ENCODE peak calls at places on chromosome 1, in ten cellular contexts. O is lung, M is esophagus muscularis mucosa, C is psoas muscle, L is K562, Y is right lobe of liver, H is sigmoid colon, S is Peyer's patch, X is colonic mucosa, T is uterus. K is an unnamed sample.

GRCh38 chr1:167928457-167928852 is 8.0 kb upstream of the DCAF6 start:
- DNase-seq in M (no peak), C (no peak), O (no peak), L (peak; percentile 33), S (no peak), H (no peak), Y (no peak), X (no peak), T (no peak), K (no peak)

GRCh38 chr1:245475116-245475515 is 320.3 kb downstream of the KIF26B start:
- DNase-seq in O (no peak), L (no peak), M (no peak), Y (no peak), X (no peak), T (no peak), S (no peak), H (no peak), C (no peak), K (no peak)

GRCh38 chr1:44259090-44259489 is 45.8 kb downstream of the DMAP1 start:
- DNase-seq in M (no peak), H (no peak), C (no peak), X (no peak), L (no peak), T (no peak), O (no peak), S (peak; percentile 21), Y (no peak), K (no peak)

GRCh38 chr1:224377676-224378006 is 21.0 kb downstream of the CNIH4 start:
- DNase-seq in L (no peak), M (no peak), X (no peak), H (no peak), Y (no peak), T (no peak), O (no peak), S (no peak), C (no peak), K (no peak)

GRCh38 chr1:48356901-48357300 is 115.1 kb downstream of the SPATA6 start:
- DNase-seq in L (no peak), O (no peak), C (no peak), X (no peak), T (no peak), Y (no peak), S (no peak), M (no peak), H (no peak), K (no peak)

GRCh38 chr1:113452921-113453770 is 62.8 kb downstream of the MAGI3 start:
- DNase-seq in H (no peak), Y (no peak), C (no peak), T (no peak), O (no peak), L (peak; percentile 28), X (peak; percentile 26), M (no peak), S (no peak), K (peak; percentile 14)

GRCh38 chr1:201376464-201377374 is 761 bp downstream of the TNNT2 start:
- DNase-seq in Y (no peak), O (no peak), S (peak; percentile 69), C (no peak), X (peak; percentile 42), H (no peak), M (no peak), L (peak; percentile 82), T (no peak), K (peak; percentile 78)

GRCh38 chr1:84936116-84936810 is 43.3 kb upstream of the LPAR3 start:
- DNase-seq in L (peak; percentile 64), H (no peak), O (no peak), T (no peak), Y (no peak), C (no peak), M (no peak), X (peak; percentile 41), S (no peak), K (peak; percentile 21)

GRCh38 chr1:244118087-244118761 is 67.1 kb downstream of the ZBTB18 start:
- DNase-seq in X (no peak), O (no peak), L (no peak), C (no peak), Y (no peak), T (no peak), H (no peak), S (no peak), M (no peak), K (no peak)

GRCh38 chr1:171805395-171806115 is 24.1 kb downstream of the METTL13 start:
- DNase-seq in Y (no peak), S (no peak), M (no peak), T (no peak), X (no peak), L (no peak), H (no peak), C (no peak), O (no peak), K (no peak)

GRCh38 chr1:9890224-9890731 is 19.8 kb downstream of the CTNNBIP1 start:
- DNase-seq in Y (peak; percentile 8), X (no peak), T (peak; percentile 58), L (no peak), O (no peak), M (no peak), C (peak; percentile 74), S (no peak), H (peak; percentile 85), K (no peak)

GRCh38 chr1:225825078-225825477 is 15.2 kb downstream of the EPHX1 start:
- DNase-seq in H (no peak), O (no peak), L (peak; percentile 63), S (peak; percentile 58), M (no peak), X (no peak), Y (peak; percentile 89), C (peak; percentile 36), T (no peak), K (no peak)

GRCh38 chr1:55894521-55894920 is 679.4 kb upstream of the USP24 start:
- DNase-seq in C (no peak), H (no peak), M (no peak), X (no peak), S (no peak), T (no peak), L (no peak), Y (no peak), O (no peak), K (no peak)

GRCh38 chr1:201394596-201394995 is 4.5 kb downstream of the LAD1 start:
- DNase-seq in C (no peak), M (no peak), H (no peak), O (no peak), T (no peak), Y (no peak), X (peak; percentile 32), L (no peak), S (no peak), K (no peak)

GRCh38 chr1:40305451-40305850 is 11.6 kb downstream of the COL9A2 start:
- DNase-seq in X (no peak), H (no peak), T (no peak), M (no peak), S (no peak), L (peak; percentile 55), O (no peak), C (no peak), Y (no peak), K (peak; percentile 64)

GRCh38 chr1:85313888-85314696 is 37.7 kb upstream of the BCL10 start:
- DNase-seq in Y (no peak), H (no peak), X (no peak), L (no peak), C (peak; percentile 55), O (no peak), S (no peak), T (no peak), M (peak; percentile 57), K (no peak)

GRCh38 chr1:230827081-230827681 is 41.1 kb downstream of the C1orf198 start:
- DNase-seq in Y (no peak), O (peak; percentile 34), M (peak; percentile 92), H (no peak), S (no peak), T (peak; percentile 56), X (no peak), C (no peak), L (no peak), K (no peak)

GRCh38 chr1:226029093-226029496 is 30.0 kb upstream of the SDE2 start:
- DNase-seq in M (no peak), X (peak; percentile 75), H (no peak), T (no peak), O (no peak), S (peak; percentile 65), Y (peak; percentile 79), L (no peak), C (no peak), K (no peak)

DNA sequence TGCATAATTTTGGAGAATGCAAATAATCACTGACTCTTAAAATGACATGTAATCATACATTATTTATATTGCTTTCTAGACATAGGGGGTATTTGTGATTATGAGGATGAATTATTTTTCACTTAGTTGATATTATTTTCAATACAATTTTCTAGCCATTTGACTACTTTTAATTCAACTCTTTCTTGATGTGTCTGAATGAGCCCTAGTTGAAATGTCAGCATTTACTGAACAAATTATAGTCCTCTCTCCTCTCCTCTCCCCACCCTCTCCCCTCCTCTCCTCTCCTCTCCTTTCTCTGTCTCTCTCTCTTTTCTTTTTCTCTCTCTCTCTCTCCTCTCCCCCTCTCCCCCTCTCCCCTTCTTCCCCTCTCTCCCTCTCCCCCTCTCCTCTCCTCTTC is 194.6 kb downstream of the GPR52 start:
- DNase-seq in H (no peak), C (no peak), M (no peak), S (no peak), X (no peak), L (no peak), O (no peak), T (no peak), Y (no peak), K (no peak)
- H3K36me3 ChIP-seq in H (peaks cover 7% of the 10 kb centered on the region), C (no peaks in the 10 kb centered on the region), M (peaks cover 3% of the 10 kb centered on the region), S (peaks cover 8% of the 10 kb centered on the region), X (no peaks in the 10 kb centered on the region), L (peaks cover 4% of the 10 kb centered on the region), O (no peaks in the 10 kb centered on the region), T (no peaks in the 10 kb centered on the region), Y (no peaks in the 10 kb centered on the region), K (no peaks in the 10 kb centered on the region)

GRCh38 chr1:207897188-207897587 is 13.7 kb downstream of the CD34 start:
- DNase-seq in T (no peak), S (no peak), L (no peak), H (no peak), Y (no peak), O (no peak), X (no peak), C (no peak), M (no peak), K (no peak)
- TF ChIP-seq CTCF in T (no peak), S (no peak), L (peak; percentile 44), H (no peak), Y (peak; percentile 24), O (peak; percentile 4), X (no peak), C (peak; percentile 46), M (peak; percentile 34), K (peak; percentile 41)

DNA sequence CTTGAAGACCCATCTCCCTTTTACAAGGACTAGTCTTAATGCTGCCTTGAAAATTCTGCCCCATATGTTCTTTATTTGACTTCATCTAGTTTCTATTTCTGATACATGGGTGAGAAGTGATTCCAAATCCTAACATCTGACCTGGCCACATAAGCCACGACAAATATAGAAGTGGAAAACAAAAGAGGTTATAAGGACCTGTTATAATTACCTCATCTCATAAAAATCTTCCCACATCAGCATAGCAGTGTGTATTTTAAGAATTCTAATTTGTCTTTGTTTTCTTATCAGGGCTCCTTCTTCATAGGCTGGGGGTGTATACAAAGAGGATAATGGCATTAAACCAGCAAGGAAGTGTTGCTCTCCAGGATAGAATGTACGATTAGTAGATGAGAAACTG is 1007.4 kb downstream of the TTLL7 start:
- DNase-seq in Y (no peak), H (no peak), M (no peak), X (no peak), T (no peak), L (no peak), C (no peak), O (no peak), S (no peak), K (no peak)
- H3K4me3 ChIP-seq in Y (no peak overlapping the region), H (no peak overlapping the region), M (no peak overlapping the region), X (no peak overlapping the region), T (no peak overlapping the region), L (no peak overlapping the region), C (no peak overlapping the region), O (no peak overlapping the region), S (no peak overlapping the region), K (no peak overlapping the region)

GRCh38 chr1:228494391-228494790 is 7.2 kb downstream of the RNF187 start:
- DNase-seq in L (no peak), M (no peak), H (no peak), Y (no peak), T (no peak), C (no peak), O (no peak), X (no peak), S (no peak), K (no peak)
- H3K36me3 ChIP-seq in L (peaks cover 51% of the 10 kb centered on the region), M (peaks cover 58% of the 10 kb centered on the region), H (peaks cover 63% of the 10 kb centered on the region), Y (peaks cover 19% of the 10 kb centered on the region), T (no peaks in the 10 kb centered on the region), C (peaks cover 55% of the 10 kb centered on the region), O (peaks cover 48% of the 10 kb centered on the region), X (peaks cover 9% of the 10 kb centered on the region), S (peaks cover 52% of the 10 kb centered on the region), K (no peaks in the 10 kb centered on the region)

K was measured in WERI-Rb-1.